ENCODE peak calls at places on chromosomes 1 and 21, in five cellular contexts. One of them, this sample, is unnamed. For H3K9me3, the result is how much of the 10 kb centered on the place peaks cover.

GRCh38 chr1:24827737-24828136 is 82.5 kb downstream of the CLIC4 start:
- DNase-seq in Peyer's patch: no peak
- DNase-seq in breast epithelium: no peak
- DNase-seq in adrenal gland: no peak
- DNase-seq in transverse colon: no peak
- DNase-seq in this sample: no peak

GRCh38 chr1:244896550-244896949 is 32.2 kb upstream of the HNRNPU start:
- DNase-seq in Peyer's patch: no peak
- DNase-seq in breast epithelium: no peak
- DNase-seq in adrenal gland: no peak
- DNase-seq in transverse colon: no peak
- DNase-seq in this sample: no peak

GRCh38 chr1:53982034-53982761 is 35.8 kb downstream of the LDLRAD1 start:
- DNase-seq in Peyer's patch: peak
- DNase-seq in breast epithelium: peak
- DNase-seq in adrenal gland: no peak
- DNase-seq in transverse colon: peak
- DNase-seq in this sample: no peak

GRCh38 chr1:116163533-116163932 is 52.3 kb downstream of the MAB21L3 start:
- DNase-seq in Peyer's patch: no peak
- DNase-seq in breast epithelium: no peak
- DNase-seq in adrenal gland: no peak
- DNase-seq in transverse colon: no peak
- DNase-seq in this sample: no peak

GRCh38 chr1:27568247-27569087 is 35.5 kb downstream of the AHDC1 start:
- DNase-seq in Peyer's patch: peak
- DNase-seq in breast epithelium: peak
- DNase-seq in adrenal gland: peak
- DNase-seq in transverse colon: peak
- DNase-seq in this sample: peak

GRCh38 chr1:244353572-244354091 is 98.1 kb downstream of the ADSS2 start:
- DNase-seq in Peyer's patch: no peak
- DNase-seq in breast epithelium: peak
- DNase-seq in adrenal gland: peak
- DNase-seq in transverse colon: peak
- DNase-seq in this sample: no peak

GRCh38 chr1:155646307-155646706 is 36.3 kb downstream of the MSTO1 start:
- DNase-seq in Peyer's patch: no peak
- DNase-seq in breast epithelium: peak
- DNase-seq in adrenal gland: no peak
- DNase-seq in transverse colon: no peak
- DNase-seq in this sample: no peak

GRCh38 chr1:246214708-246215504 is 292.2 kb downstream of the SMYD3 start:
- DNase-seq in Peyer's patch: no peak
- DNase-seq in breast epithelium: peak
- DNase-seq in adrenal gland: peak
- DNase-seq in transverse colon: peak
- DNase-seq in this sample: no peak

GRCh38 chr1:181497870-181498269 is 14.6 kb downstream of the CACNA1E start:
- DNase-seq in Peyer's patch: no peak
- DNase-seq in breast epithelium: no peak
- DNase-seq in adrenal gland: no peak
- DNase-seq in transverse colon: no peak
- DNase-seq in this sample: no peak

GRCh38 chr1:24860841-24861240 is 69.2 kb downstream of the RUNX3 start:
- DNase-seq in Peyer's patch: peak
- DNase-seq in breast epithelium: no peak
- DNase-seq in adrenal gland: no peak
- DNase-seq in transverse colon: no peak
- DNase-seq in this sample: no peak

GRCh38 chr1:201224671-201225400 is 34.2 kb downstream of the IGFN1 start:
- DNase-seq in Peyer's patch: peak
- DNase-seq in breast epithelium: no peak
- DNase-seq in adrenal gland: no peak
- DNase-seq in transverse colon: no peak
- DNase-seq in this sample: no peak

GRCh38 chr1:161119017-161119378 is 1.1 kb downstream of the NIT1 start:
- DNase-seq in Peyer's patch: peak
- DNase-seq in breast epithelium: no peak
- DNase-seq in adrenal gland: peak
- DNase-seq in transverse colon: peak
- DNase-seq in this sample: no peak

GRCh38 chr1:42420911-42421585 is 34.8 kb downstream of the ZMYND12 start:
- DNase-seq in Peyer's patch: no peak
- DNase-seq in breast epithelium: peak
- DNase-seq in adrenal gland: peak
- DNase-seq in transverse colon: peak
- DNase-seq in this sample: no peak

GRCh38 chr1:165717918-165718515 is 19.7 kb upstream of the ALDH9A1 start:
- DNase-seq in Peyer's patch: no peak
- DNase-seq in breast epithelium: no peak
- DNase-seq in adrenal gland: peak
- DNase-seq in transverse colon: peak
- DNase-seq in this sample: no peak

GRCh38 chr1:199124351-199124750 is 485.5 kb downstream of the PTPRC start:
- DNase-seq in Peyer's patch: no peak
- DNase-seq in breast epithelium: no peak
- DNase-seq in adrenal gland: no peak
- DNase-seq in transverse colon: no peak
- DNase-seq in this sample: no peak

GRCh38 chr21:34152500-34152899 is 79.1 kb downstream of the MRPS6 start:
- DNase-seq in Peyer's patch: no peak
- DNase-seq in breast epithelium: no peak
- DNase-seq in adrenal gland: no peak
- DNase-seq in transverse colon: no peak
- DNase-seq in this sample: no peak

GRCh38 chr1:157566484-157567300 is 14.4 kb upstream of the FCRL5 start:
- DNase-seq in Peyer's patch: no peak
- DNase-seq in breast epithelium: no peak
- DNase-seq in adrenal gland: no peak
- DNase-seq in transverse colon: no peak
- DNase-seq in this sample: no peak

GRCh38 chr1:7398982-7399381 is 372.1 kb upstream of the VAMP3 start:
- DNase-seq in Peyer's patch: no peak
- DNase-seq in breast epithelium: no peak
- DNase-seq in adrenal gland: no peak
- DNase-seq in transverse colon: no peak
- DNase-seq in this sample: no peak

GRCh38 chr21:41705546-41706262 is 61.1 kb downstream of the RIPK4 start:
- DNase-seq in Peyer's patch: peak
- DNase-seq in breast epithelium: no peak
- DNase-seq in adrenal gland: no peak
- DNase-seq in transverse colon: no peak
- DNase-seq in this sample: no peak

GRCh38 chr1:156961709-156962108 is 41.3 kb downstream of the LRRC71 start:
- DNase-seq in Peyer's patch: no peak
- DNase-seq in breast epithelium: no peak
- DNase-seq in adrenal gland: no peak
- DNase-seq in transverse colon: no peak
- DNase-seq in this sample: no peak

GRCh38 chr1:244138399-244138798 is 87.3 kb downstream of the ZBTB18 start:
- DNase-seq in Peyer's patch: no peak
- DNase-seq in breast epithelium: no peak
- DNase-seq in adrenal gland: no peak
- DNase-seq in transverse colon: no peak
- DNase-seq in this sample: no peak

GRCh38 chr1:152145789-152146188 is 13.2 kb downstream of the RPTN start:
- DNase-seq in Peyer's patch: no peak
- DNase-seq in breast epithelium: no peak
- DNase-seq in adrenal gland: no peak
- DNase-seq in transverse colon: no peak
- DNase-seq in this sample: no peak
- H3K9me3 ChIP-seq in Peyer's patch: under half
- H3K9me3 ChIP-seq in breast epithelium: under half
- H3K9me3 ChIP-seq in adrenal gland: under half
- H3K9me3 ChIP-seq in transverse colon: under half
- H3K9me3 ChIP-seq in this sample: under half

GRCh38 chr21:45050786-45051489 is 23.4 kb upstream of the ADARB1 start:
- DNase-seq in Peyer's patch: no peak
- DNase-seq in breast epithelium: no peak
- DNase-seq in adrenal gland: no peak
- DNase-seq in transverse colon: no peak
- DNase-seq in this sample: no peak
- H3K4me3 ChIP-seq in Peyer's patch: no peak
- H3K4me3 ChIP-seq in breast epithelium: no peak
- H3K4me3 ChIP-seq in adrenal gland: no peak
- H3K4me3 ChIP-seq in transverse colon: no peak
- H3K4me3 ChIP-seq in this sample: no peak

GRCh38 chr1:109389638-109390341 is 7.9 kb downstream of the SORT1 start:
- DNase-seq in Peyer's patch: no peak
- DNase-seq in breast epithelium: no peak
- DNase-seq in adrenal gland: no peak
- DNase-seq in transverse colon: no peak
- DNase-seq in this sample: no peak

GRCh38 chr1:109392037-109392787 is 5.5 kb downstream of the SORT1 start:
- DNase-seq in Peyer's patch: no peak
- DNase-seq in breast epithelium: no peak
- DNase-seq in adrenal gland: no peak
- DNase-seq in transverse colon: no peak
- DNase-seq in this sample: no peak

GRCh38 chr1:109391161-109391556 is 6.6 kb downstream of the SORT1 start:
- DNase-seq in Peyer's patch: no peak
- DNase-seq in breast epithelium: no peak
- DNase-seq in adrenal gland: no peak
- DNase-seq in transverse colon: no peak
- DNase-seq in this sample: no peak

GRCh38 chr1:109392788-109393580 is 4.7 kb downstream of the SORT1 start:
- DNase-seq in Peyer's patch: peak
- DNase-seq in breast epithelium: no peak
- DNase-seq in adrenal gland: peak
- DNase-seq in transverse colon: peak
- DNase-seq in this sample: no peak

GRCh38 chr1:109391626-109392025 is 6.1 kb downstream of the SORT1 start:
- DNase-seq in Peyer's patch: no peak
- DNase-seq in breast epithelium: no peak
- DNase-seq in adrenal gland: no peak
- DNase-seq in transverse colon: no peak
- DNase-seq in this sample: no peak
- H3K27ac ChIP-seq in Peyer's patch: peak
- H3K27ac ChIP-seq in breast epithelium: peak
- H3K27ac ChIP-seq in adrenal gland: peak
- H3K27ac ChIP-seq in transverse colon: peak
- H3K27ac ChIP-seq in this sample: no peak

GRCh38 chr21:23644768-23645167 is 1962.5 kb downstream of the MRPL39 start:
- DNase-seq in Peyer's patch: no peak
- DNase-seq in breast epithelium: no peak
- DNase-seq in adrenal gland: no peak
- DNase-seq in transverse colon: no peak
- DNase-seq in this sample: no peak
- H3K9me3 ChIP-seq in Peyer's patch: under half
- H3K9me3 ChIP-seq in breast epithelium: under half
- H3K9me3 ChIP-seq in adrenal gland: under half
- H3K9me3 ChIP-seq in transverse colon: under half
- H3K9me3 ChIP-seq in this sample: under half

DNA sequence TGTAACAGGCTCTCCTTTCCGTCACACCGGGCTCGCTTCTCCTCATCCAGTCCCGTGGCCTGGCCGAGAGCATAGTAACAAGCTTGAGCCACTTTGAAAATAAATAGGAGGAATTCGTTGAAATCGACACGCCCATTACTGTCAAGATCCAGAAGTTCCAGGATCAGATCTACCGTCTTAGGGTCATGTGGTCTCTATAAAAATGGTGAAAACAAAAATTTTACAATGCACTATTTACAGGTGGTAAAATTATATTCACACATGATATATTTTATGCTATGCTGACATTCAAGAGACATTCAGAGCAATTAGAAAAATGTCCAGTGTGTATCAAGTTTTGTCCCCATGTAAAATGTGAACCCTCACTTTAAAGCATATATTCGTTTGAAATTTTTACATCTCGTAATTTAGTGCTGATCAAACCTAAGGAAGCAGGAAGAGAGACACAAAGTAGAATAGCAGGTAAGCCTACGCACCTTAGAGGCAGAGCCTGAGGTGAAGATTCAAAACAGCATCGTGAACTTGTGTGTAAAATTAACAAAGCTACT is 2.3 kb downstream of the TCHH start:
- DNase-seq in Peyer's patch: no peak
- DNase-seq in breast epithelium: no peak
- DNase-seq in adrenal gland: no peak
- DNase-seq in transverse colon: no peak
- DNase-seq in this sample: no peak
- H3K4me3 ChIP-seq in Peyer's patch: no peak
- H3K4me3 ChIP-seq in breast epithelium: no peak
- H3K4me3 ChIP-seq in adrenal gland: no peak
- H3K4me3 ChIP-seq in transverse colon: peak
- H3K4me3 ChIP-seq in this sample: peak

GRCh38 chr1:31714442-31715096 is 10.8 kb upstream of the COL16A1 start:
- DNase-seq in Peyer's patch: peak
- DNase-seq in breast epithelium: peak
- DNase-seq in adrenal gland: peak
- DNase-seq in transverse colon: peak
- DNase-seq in this sample: no peak

GRCh38 chr1:31715097-31715872 is 11.5 kb upstream of the COL16A1 start:
- DNase-seq in Peyer's patch: peak
- DNase-seq in breast epithelium: peak
- DNase-seq in adrenal gland: peak
- DNase-seq in transverse colon: peak
- DNase-seq in this sample: no peak

GRCh38 chr1:31712625-31713024 is 8.8 kb upstream of the COL16A1 start:
- DNase-seq in Peyer's patch: no peak
- DNase-seq in breast epithelium: no peak
- DNase-seq in adrenal gland: peak
- DNase-seq in transverse colon: peak
- DNase-seq in this sample: no peak

GRCh38 chr1:31709060-31709459 is 5.2 kb upstream of the COL16A1 start:
- DNase-seq in Peyer's patch: no peak
- DNase-seq in breast epithelium: no peak
- DNase-seq in adrenal gland: no peak
- DNase-seq in transverse colon: no peak
- DNase-seq in this sample: no peak

GRCh38 chr1:31712041-31712440 is 8.2 kb upstream of the COL16A1 start:
- DNase-seq in Peyer's patch: no peak
- DNase-seq in breast epithelium: no peak
- DNase-seq in adrenal gland: no peak
- DNase-seq in transverse colon: no peak
- DNase-seq in this sample: no peak
- H3K27ac ChIP-seq in Peyer's patch: no peak
- H3K27ac ChIP-seq in breast epithelium: peak
- H3K27ac ChIP-seq in adrenal gland: peak
- H3K27ac ChIP-seq in transverse colon: peak
- H3K27ac ChIP-seq in this sample: no peak

GRCh38 chr21:21673959-21674358 is 675.8 kb downstream of the NCAM2 start:
- DNase-seq in Peyer's patch: no peak
- DNase-seq in breast epithelium: no peak
- DNase-seq in adrenal gland: no peak
- DNase-seq in transverse colon: no peak
- DNase-seq in this sample: no peak

GRCh38 chr21:21666689-21667088 is 668.5 kb downstream of the NCAM2 start:
- DNase-seq in Peyer's patch: no peak
- DNase-seq in breast epithelium: no peak
- DNase-seq in adrenal gland: no peak
- DNase-seq in transverse colon: no peak
- DNase-seq in this sample: no peak

GRCh38 chr21:21664871-21665270 is 666.7 kb downstream of the NCAM2 start:
- DNase-seq in Peyer's patch: no peak
- DNase-seq in breast epithelium: no peak
- DNase-seq in adrenal gland: no peak
- DNase-seq in transverse colon: no peak
- DNase-seq in this sample: no peak

GRCh38 chr21:21668198-21668597 is 670.0 kb downstream of the NCAM2 start:
- DNase-seq in Peyer's patch: no peak
- DNase-seq in breast epithelium: no peak
- DNase-seq in adrenal gland: no peak
- DNase-seq in transverse colon: no peak
- DNase-seq in this sample: no peak
- H3K9me3 ChIP-seq in Peyer's patch: under half
- H3K9me3 ChIP-seq in breast epithelium: under half
- H3K9me3 ChIP-seq in adrenal gland: under half
- H3K9me3 ChIP-seq in transverse colon: under half
- H3K9me3 ChIP-seq in this sample: under half

This sample was measured in effector memory CD4-positive, alpha-beta T cell.